ENCODE peak calls at places on chromosomes 6 and 20, in eight cellular contexts. W, M, F, K, X, Y, N and O are unnamed samples.

GRCh38 chr6:131129657-131130545 is 5.4 kb upstream of the AKAP7 start:
- DNase-seq in W (no peak), M (peak; percentile 15), F (no peak), K (no peak), X (no peak), Y (no peak), N (no peak), O (peak; percentile 14)

GRCh38 chr6:158707826-158708225 is 58.0 kb downstream of the SYTL3 start:
- DNase-seq in W (no peak), M (no peak), F (no peak), K (no peak), X (no peak), Y (no peak), N (no peak), O (peak; percentile 69)

GRCh38 chr20:63699466-63700198 is 3.2 kb downstream of the TNFRSF6B start:
- DNase-seq in W (peak; percentile 75), M (no peak), F (no peak), K (no peak), X (no peak), Y (no peak), N (peak; percentile 34), O (no peak)

GRCh38 chr20:57879437-57880115 is 169.8 kb upstream of the PMEPA1 start:
- DNase-seq in W (no peak), M (no peak), F (no peak), K (no peak), X (no peak), Y (no peak), N (no peak), O (no peak)

GRCh38 chr20:50245561-50246366 is 55.1 kb downstream of the CEBPB start:
- DNase-seq in W (no peak), M (peak; percentile 75), F (no peak), K (no peak), X (no peak), Y (no peak), N (no peak), O (no peak)

GRCh38 chr6:132841967-132842366 is 27.6 kb downstream of the RPS12 start:
- DNase-seq in W (no peak), M (no peak), F (no peak), K (no peak), X (no peak), Y (no peak), N (no peak), O (no peak)

GRCh38 chr6:15628499-15629131 is 34.2 kb downstream of the DTNBP1 start:
- DNase-seq in W (no peak), M (peak; percentile 13), F (no peak), K (peak; percentile 53), X (no peak), Y (no peak), N (no peak), O (no peak)

GRCh38 chr6:144581807-144582537 is 296.8 kb downstream of the UTRN start:
- DNase-seq in W (no peak), M (peak; percentile 43), F (no peak), K (no peak), X (no peak), Y (no peak), N (no peak), O (no peak)

GRCh38 chr20:4216866-4217265 is 201.5 kb upstream of the RNF24 start:
- DNase-seq in W (no peak), M (no peak), F (no peak), K (no peak), X (no peak), Y (no peak), N (no peak), O (no peak)

GRCh38 chr6:117548797-117549301 is 53.5 kb downstream of the GOPC start:
- DNase-seq in W (no peak), M (peak; percentile 75), F (no peak), K (peak; percentile 45), X (peak; percentile 21), Y (no peak), N (no peak), O (peak; percentile 80)

GRCh38 chr6:105681061-105681460 is 278.2 kb upstream of the PREP start:
- DNase-seq in W (no peak), M (no peak), F (no peak), K (no peak), X (no peak), Y (no peak), N (no peak), O (no peak)

GRCh38 chr6:31070711-31071197 is 41.6 kb downstream of the C6orf15 start:
- DNase-seq in W (no peak), M (peak; percentile 84), F (no peak), K (no peak), X (peak; percentile 64), Y (no peak), N (no peak), O (peak; percentile 72)

GRCh38 chr20:15916623-15917022 is 656.6 kb downstream of the KIF16B start:
- DNase-seq in W (no peak), M (peak; percentile 69), F (no peak), K (no peak), X (peak; percentile 25), Y (no peak), N (no peak), O (no peak)

GRCh38 chr6:100343678-100344077 is 121.0 kb downstream of the SIM1 start:
- DNase-seq in W (no peak), M (no peak), F (no peak), K (no peak), X (no peak), Y (no peak), N (no peak), O (no peak)

GRCh38 chr6:13012271-13012670 is 295.7 kb downstream of the PHACTR1 start:
- DNase-seq in W (no peak), M (no peak), F (no peak), K (no peak), X (no peak), Y (no peak), N (no peak), O (no peak)

GRCh38 chr20:2599265-2600060 is 53.0 kb upstream of the NOP56 start:
- DNase-seq in W (no peak), M (no peak), F (no peak), K (no peak), X (no peak), Y (no peak), N (no peak), O (no peak)

GRCh38 chr6:123803862-123804681 is at the start of gene NKAIN2:
- DNase-seq in W (no peak), M (no peak), F (no peak), K (no peak), X (peak; percentile 33), Y (peak; percentile 60), N (peak; percentile 15), O (peak; percentile 2)

GRCh38 chr6:45714795-45715507 is 300.7 kb downstream of the CLIC5 start:
- DNase-seq in W (no peak), M (peak; percentile 89), F (peak; percentile 48), K (peak; percentile 49), X (peak; percentile 52), Y (no peak), N (peak; percentile 56), O (peak; percentile 78)

GRCh38 chr20:20904171-20904831 is 191.9 kb upstream of the RALGAPA2 start:
- DNase-seq in W (no peak), M (no peak), F (no peak), K (no peak), X (no peak), Y (no peak), N (no peak), O (no peak)

GRCh38 chr6:112040933-112041332 is 13.0 kb upstream of the CCN6 start:
- DNase-seq in W (no peak), M (no peak), F (no peak), K (no peak), X (no peak), Y (no peak), N (no peak), O (no peak)

GRCh38 chr6:42979523-42980177 is 669 bp upstream of the PEX6 start:
- DNase-seq in W (no peak), M (peak; percentile 48), F (no peak), K (peak; percentile 40), X (no peak), Y (no peak), N (no peak), O (peak; percentile 74)

GRCh38 chr6:101083533-101084172 is 202.5 kb upstream of the ASCC3 start:
- DNase-seq in W (no peak), M (peak; percentile 92), F (no peak), K (no peak), X (no peak), Y (no peak), N (no peak), O (peak; percentile 73)

GRCh38 chr6:159808647-159809046 is 8.6 kb downstream of the PNLDC1 start:
- DNase-seq in W (no peak), M (no peak), F (no peak), K (no peak), X (no peak), Y (no peak), N (no peak), O (no peak)

GRCh38 chr6:170439366-170440351 is 113.4 kb downstream of the PSMB1 start:
- DNase-seq in W (no peak), M (no peak), F (no peak), K (no peak), X (no peak), Y (peak; percentile 54), N (no peak), O (no peak)

GRCh38 chr6:127341471-127342202 is 1.8 kb downstream of the ECHDC1 start:
- DNase-seq in W (no peak), M (peak; percentile 16), F (no peak), K (no peak), X (no peak), Y (no peak), N (no peak), O (no peak)
- H3K27ac ChIP-seq in W (no peak overlapping the region), M (peak overlapping the region; percentile 80), F (peak overlapping the region; percentile 98), K (no peak overlapping the region), X (peak overlapping the region; percentile 77), Y (peak overlapping the region; percentile 90), N (no peak overlapping the region), O (no peak overlapping the region)

DNA sequence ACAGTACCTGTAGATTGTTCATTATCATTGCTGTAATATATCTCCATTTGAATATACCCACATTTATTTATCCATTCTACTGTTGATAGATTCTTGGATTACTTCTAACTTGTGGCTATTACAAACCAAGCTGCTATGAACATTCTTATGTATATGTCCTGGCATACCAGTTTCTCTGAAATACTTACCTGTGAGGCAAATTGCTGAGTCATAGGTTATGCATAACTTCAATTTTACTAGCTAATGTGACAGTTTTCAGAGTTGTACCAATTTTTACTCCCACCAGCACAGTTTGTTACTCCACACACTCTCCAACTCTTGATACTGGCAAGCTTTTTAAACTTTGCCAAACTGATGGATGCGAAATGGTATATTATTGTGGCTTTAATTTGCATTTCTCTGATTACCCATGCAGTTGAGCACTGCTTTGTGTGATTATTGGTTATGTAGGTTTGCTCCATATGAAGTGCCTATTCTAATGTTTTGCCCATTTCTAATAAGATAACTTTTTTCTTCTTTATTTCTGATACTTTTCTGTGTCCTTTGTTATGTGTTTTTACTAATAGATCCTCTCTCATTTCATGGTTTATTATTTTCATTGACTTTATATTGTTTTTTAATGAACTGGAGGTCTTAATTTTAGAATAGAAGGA is 62.8 kb upstream of the SDHAF4 start:
- DNase-seq in W (no peak), M (peak; percentile 49), F (no peak), K (no peak), X (no peak), Y (no peak), N (no peak), O (no peak)
- TF ChIP-seq CTCF in W (no peak), M (no peak), F (no peak), K (no peak), X (no peak), Y (no peak), N (no peak), O (no peak)

GRCh38 chr6:47309326-47310130 is at the start of gene TNFRSF21:
- DNase-seq in W (peak; percentile 91), M (peak; percentile 95), F (peak; percentile 32), K (peak; percentile 71), X (peak; percentile 95), Y (peak; percentile 97), N (peak; percentile 91), O (peak; percentile 95)
- H3K27ac ChIP-seq in W (peak within 1 kb of the TSS; percentile 73), M (peak within 1 kb of the TSS; percentile 81), F (no peak within 1 kb of the TSS), K (no peak within 1 kb of the TSS), X (peak within 1 kb of the TSS; percentile 90), Y (peak within 1 kb of the TSS; percentile 63), N (peak within 1 kb of the TSS; percentile 45), O (peak within 1 kb of the TSS; percentile 84)

GRCh38 chr20:61436674-61437279 is 184.7 kb downstream of the CDH4 start:
- DNase-seq in W (no peak), M (no peak), F (no peak), K (no peak), X (no peak), Y (peak; percentile 22), N (no peak), O (peak; percentile 96)
- TF ChIP-seq CTCF in W (no peak), M (no peak), F (no peak), K (no peak), X (no peak), Y (no peak), N (no peak), O (no peak)